ENCODE peak calls at places on chromosomes 6 and 20, in nine cellular contexts. L, F, D, H, T, V, X, C and U are unnamed samples.

GRCh38 chr6:131258816-131259476 is 123.7 kb downstream of the AKAP7 start:
- DNase-seq in H (peak; percentile 56), C (no peak), D (peak; percentile 34), X (no peak), T (no peak), L (no peak), V (no peak), F (no peak), U (no peak)

GRCh38 chr6:42569102-42570028 is 5.5 kb downstream of the UBR2 start:
- DNase-seq in H (peak; percentile 97), X (no peak), D (no peak), V (no peak), L (no peak), T (no peak), F (no peak), C (peak; percentile 29), U (no peak)

GRCh38 chr6:155313602-155314091 is 637 bp downstream of the TFB1M start:
- DNase-seq in F (no peak), H (no peak), L (no peak), T (no peak), V (no peak), X (no peak), C (peak; percentile 44), D (peak; percentile 40), U (no peak)

GRCh38 chr6:81793811-81794210 is 41.3 kb upstream of the TENT5A start:
- DNase-seq in V (no peak), D (no peak), F (no peak), L (no peak), T (no peak), C (no peak), X (no peak), H (peak; percentile 24), U (no peak)

GRCh38 chr6:149379977-149380376 is 20.1 kb upstream of the SUMO4 start:
- DNase-seq in H (no peak), D (no peak), X (no peak), C (no peak), V (no peak), L (no peak), F (no peak), T (no peak), U (no peak)

GRCh38 chr6:12137480-12137879 is 125.4 kb downstream of the HIVEP1 start:
- DNase-seq in X (no peak), F (no peak), H (peak; percentile 69), T (no peak), C (no peak), L (no peak), V (peak; percentile 22), D (peak; percentile 45), U (no peak)

GRCh38 chr20:10061641-10062040 is 26.9 kb downstream of the ANKEF1 start:
- DNase-seq in T (no peak), V (peak; percentile 13), D (no peak), C (no peak), X (no peak), L (no peak), H (no peak), F (no peak), U (no peak)

GRCh38 chr6:49606696-49607390 is 29.8 kb downstream of the RHAG start:
- DNase-seq in H (peak; percentile 64), V (no peak), L (peak; percentile 25), X (no peak), C (peak; percentile 75), D (peak; percentile 47), F (no peak), T (peak; percentile 60), U (peak; percentile 23)

GRCh38 chr20:59222239-59222981 is 58.8 kb downstream of the ZNF831 start:
- DNase-seq in D (peak; percentile 91), F (peak; percentile 90), C (peak; percentile 76), H (peak; percentile 39), V (peak; percentile 83), X (peak; percentile 74), T (peak; percentile 88), L (peak; percentile 94), U (peak; percentile 94)

GRCh38 chr6:37897321-37897720 is 77.8 kb downstream of the ZFAND3 start:
- DNase-seq in T (no peak), V (no peak), C (no peak), F (no peak), D (no peak), L (no peak), X (no peak), H (peak; percentile 85), U (no peak)

GRCh38 chr6:84002226-84002625 is 31.3 kb upstream of the MRAP2 start:
- DNase-seq in L (no peak), D (no peak), F (no peak), T (no peak), H (no peak), V (no peak), X (no peak), C (no peak), U (no peak)

GRCh38 chr20:2617099-2617714 is 35.2 kb upstream of the NOP56 start:
- DNase-seq in L (no peak), T (peak; percentile 50), V (no peak), H (no peak), F (no peak), D (no peak), X (no peak), C (peak; percentile 31), U (no peak)

DNA sequence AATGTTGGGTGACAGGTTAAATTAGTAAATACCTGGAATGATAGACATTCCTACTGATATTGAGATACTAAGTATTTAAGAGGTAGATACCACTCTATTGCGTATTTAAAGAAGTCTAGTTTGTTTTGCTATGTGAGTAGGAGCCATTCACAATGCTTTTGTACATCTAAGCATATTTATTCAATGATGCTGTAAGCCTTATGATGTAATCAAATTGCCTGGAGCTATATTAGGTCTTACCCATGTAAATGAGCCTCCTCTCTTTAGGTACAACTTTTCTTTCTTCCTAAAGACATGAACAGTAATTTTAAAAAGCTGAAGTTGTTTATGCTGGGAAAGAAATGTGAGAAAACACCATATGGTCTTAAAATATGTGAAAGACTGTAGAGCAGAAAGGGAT is 526.7 kb downstream of the EPHA7 start:
- DNase-seq in C (no peak), F (no peak), X (no peak), D (no peak), H (no peak), V (no peak), L (no peak), T (no peak), U (no peak)
- TF ChIP-seq CTCF in C (no peak), F (no peak), X (no peak), D (no peak), H (no peak), V (no peak), L (no peak), T (no peak), U (no peak)

GRCh38 chr20:23143098-23143497 is 57.0 kb upstream of the CD93 start:
- DNase-seq in C (peak; percentile 57), X (no peak), V (no peak), T (no peak), H (peak; percentile 79), D (peak; percentile 43), L (no peak), F (no peak), U (no peak)

GRCh38 chr20:23141016-23141415 is 54.9 kb upstream of the CD93 start:
- DNase-seq in X (no peak), L (no peak), H (no peak), D (no peak), C (no peak), F (no peak), T (no peak), V (no peak), U (no peak)

GRCh38 chr20:23143986-23144695 is 58.0 kb upstream of the CD93 start:
- DNase-seq in V (no peak), H (no peak), C (no peak), L (no peak), T (no peak), X (no peak), F (no peak), D (no peak), U (no peak)

GRCh38 chr20:23141450-23142161 is 55.5 kb upstream of the CD93 start:
- DNase-seq in V (no peak), L (no peak), F (no peak), C (no peak), T (no peak), X (no peak), H (peak; percentile 86), D (no peak), U (no peak)

GRCh38 chr20:23142162-23143050 is 56.3 kb upstream of the CD93 start:
- DNase-seq in H (no peak), X (no peak), C (peak; percentile 79), F (no peak), T (peak; percentile 61), D (no peak), V (no peak), L (no peak), U (no peak)
- TF ChIP-seq CTCF in H (no peak), X (no peak), C (no peak), F (no peak), T (no peak), D (no peak), V (no peak), L (no peak), U (no peak)

DNA sequence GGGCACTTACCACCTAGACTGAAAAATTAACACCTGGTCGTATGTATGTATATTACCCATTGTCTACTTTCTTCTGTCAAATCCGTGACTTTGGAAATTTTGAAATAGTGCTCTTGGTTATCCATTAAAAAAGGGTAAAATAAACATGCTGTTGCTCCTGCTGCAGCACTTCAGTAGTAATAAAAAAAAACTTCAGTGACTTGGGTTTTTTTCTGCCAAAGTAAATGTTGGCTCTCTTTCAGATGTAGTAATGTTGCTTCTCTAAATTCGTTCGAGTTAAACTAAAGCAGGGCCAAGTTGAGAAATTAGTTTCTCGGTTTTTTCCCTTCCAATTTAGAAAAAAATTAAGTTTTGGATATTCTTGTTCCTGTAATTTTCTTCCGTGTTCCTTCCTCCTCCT is 34.2 kb downstream of the JARID2 start:
- DNase-seq in F (no peak), T (no peak), H (peak; percentile 40), C (no peak), X (no peak), L (no peak), D (no peak), V (no peak), U (no peak)
- TF ChIP-seq CTCF in F (no peak), T (no peak), H (no peak), C (no peak), X (no peak), L (no peak), D (no peak), V (no peak), U (no peak)

GRCh38 chr6:34562350-34562749 is 6.2 kb upstream of the SPDEF start:
- DNase-seq in C (no peak), L (no peak), F (no peak), X (no peak), H (no peak), T (no peak), D (no peak), V (no peak), U (no peak)

GRCh38 chr6:34559651-34560365 is 3.7 kb upstream of the SPDEF start:
- DNase-seq in T (no peak), D (no peak), V (no peak), C (no peak), L (no peak), F (no peak), X (no peak), H (no peak), U (no peak)

GRCh38 chr6:34558172-34558714 is 2.1 kb upstream of the SPDEF start:
- DNase-seq in H (no peak), T (no peak), X (no peak), D (no peak), F (no peak), L (no peak), C (no peak), V (no peak), U (no peak)

GRCh38 chr6:34561227-34561530 is 5.0 kb upstream of the SPDEF start:
- DNase-seq in T (no peak), L (no peak), C (no peak), F (no peak), D (no peak), V (no peak), H (no peak), X (no peak), U (no peak)

GRCh38 chr6:34560366-34561226 is 4.5 kb upstream of the SPDEF start:
- DNase-seq in H (peak; percentile 56), X (no peak), D (no peak), F (no peak), V (peak; percentile 28), T (no peak), C (no peak), L (peak; percentile 22), U (no peak)
- TF ChIP-seq CTCF in H (no peak), X (no peak), D (no peak), F (no peak), V (peak; percentile 12), T (no peak), C (no peak), L (no peak), U (no peak)